ENCODE peak calls at places on chromosomes 1 and 21, in six cellular contexts. K is mesendoderm; F is mesothelial cell of epicardium; V is ELR; E is stimulated activated CD4-positive, alpha-beta T cell treated with anti-CD3 and anti-CD28 coated beads, Interleukin-1b, Interleukin-23, amount 100 ng/mL, for 48 hours; P is HS-27A. C is an unnamed sample.

GRCh38 chr1:77874804-77875445 is 13.5 kb upstream of the NEXN start:
- DNase-seq in K (peak), F (no peak), V (peak), E (no peak), P (no peak), C (no peak)

GRCh38 chr1:78333426-78334012 is 157.3 kb upstream of the PTGFR start:
- DNase-seq in K (peak), F (no peak), V (peak), E (no peak), P (no peak), C (no peak)

GRCh38 chr1:152110365-152110859 is 4.8 kb downstream of the TCHH start:
- DNase-seq in K (peak), F (no peak), V (peak), E (peak), P (peak), C (peak)

GRCh38 chr1:210292276-210292851 is 36.3 kb upstream of the HHAT start:
- DNase-seq in K (peak), F (peak), V (peak), E (peak), P (no peak), C (no peak)

GRCh38 chr1:35047188-35047858 is 15.6 kb upstream of the ZMYM6 start:
- DNase-seq in K (no peak), F (no peak), V (peak), E (no peak), P (peak), C (no peak)

GRCh38 chr1:23777979-23778814 is at the start of gene PITHD1:
- DNase-seq in K (peak), F (peak), V (peak), E (peak), P (peak), C (peak)

GRCh38 chr1:246139745-246140182 is 367.3 kb downstream of the SMYD3 start:
- DNase-seq in K (no peak), F (no peak), V (peak), E (no peak), P (peak), C (no peak)

GRCh38 chr1:244850896-244851295 is 13.4 kb downstream of the HNRNPU start:
- DNase-seq in K (no peak), F (no peak), V (no peak), E (no peak), P (no peak), C (no peak)

GRCh38 chr1:87154351-87154750 is 174.3 kb upstream of the LMO4 start:
- DNase-seq in K (no peak), F (no peak), V (no peak), E (no peak), P (no peak), C (no peak)

GRCh38 chr1:218785928-218786327 is 387.8 kb upstream of the LYPLAL1 start:
- DNase-seq in K (no peak), F (no peak), V (no peak), E (no peak), P (no peak), C (no peak)

GRCh38 chr1:54312874-54313316 is 93.3 kb downstream of the SSBP3 start:
- DNase-seq in K (peak), F (no peak), V (peak), E (no peak), P (no peak), C (no peak)

GRCh38 chr1:174397261-174397660 is 50.5 kb upstream of the GPR52 start:
- DNase-seq in K (no peak), F (no peak), V (peak), E (no peak), P (no peak), C (no peak)

GRCh38 chr1:27341525-27342252 is at the start of gene SYTL1:
- DNase-seq in K (peak), F (no peak), V (peak), E (peak), P (no peak), C (peak)

GRCh38 chr1:95951291-95951690 is 717.3 kb downstream of the RWDD3 start:
- DNase-seq in K (peak), F (no peak), V (no peak), E (no peak), P (no peak), C (no peak)

GRCh38 chr1:79037085-79037484 is 30.6 kb upstream of the ADGRL4 start:
- DNase-seq in K (peak), F (no peak), V (no peak), E (no peak), P (no peak), C (no peak)

GRCh38 chr1:11645270-11645669 is 9.0 kb downstream of the FBXO2 start:
- DNase-seq in K (no peak), F (no peak), V (no peak), E (no peak), P (no peak), C (no peak)

GRCh38 chr1:20848162-20848561 is 61.1 kb upstream of the HP1BP3 start:
- DNase-seq in K (no peak), F (no peak), V (peak), E (no peak), P (peak), C (no peak)

GRCh38 chr1:203281033-203281432 is 24.3 kb upstream of the BTG2 start:
- DNase-seq in K (no peak), F (no peak), V (peak), E (no peak), P (no peak), C (no peak)

GRCh38 chr1:117092594-117092993 is 29.0 kb downstream of the TRIM45 start:
- DNase-seq in K (peak), F (no peak), V (peak), E (no peak), P (no peak), C (no peak)

GRCh38 chr21:34526618-34527290 is 14.7 kb upstream of the KCNE1 start:
- DNase-seq in K (peak), F (no peak), V (peak), E (peak), P (peak), C (no peak)

GRCh38 chr1:218658294-218658693 is 313.2 kb downstream of the TGFB2 start:
- DNase-seq in K (no peak), F (no peak), V (peak), E (no peak), P (no peak), C (no peak)

GRCh38 chr1:12478612-12478985 is 139.4 kb downstream of the DHRS3 start:
- DNase-seq in K (no peak), F (peak), V (no peak), E (no peak), P (no peak), C (no peak)

GRCh38 chr1:6420594-6421042 is 899 bp upstream of the HES2 start:
- DNase-seq in K (no peak), F (no peak), V (no peak), E (no peak), P (no peak), C (no peak)

GRCh38 chr1:212666116-212666775 is 33.4 kb downstream of the BATF3 start:
- DNase-seq in K (no peak), F (no peak), V (no peak), E (no peak), P (no peak), C (no peak)

GRCh38 chr1:227849251-227849650 is 33.8 kb downstream of the PRSS38 start:
- DNase-seq in K (no peak), F (no peak), V (no peak), E (no peak), P (no peak), C (no peak)

GRCh38 chr1:43760745-43761343 is 53.5 kb downstream of the ST3GAL3 start:
- DNase-seq in K (no peak), F (no peak), V (no peak), E (no peak), P (no peak), C (no peak)

GRCh38 chr1:9128520-9129371 is at the start of gene GPR157:
- DNase-seq in K (peak), F (peak), V (peak), E (peak), P (no peak), C (peak)

GRCh38 chr1:219582310-219582709 is 30.6 kb downstream of the ZC3H11B start:
- DNase-seq in K (no peak), F (no peak), V (no peak), E (no peak), P (no peak), C (no peak)

GRCh38 chr1:905811-906531 is 17.8 kb upstream of the SAMD11 start:
- DNase-seq in K (no peak), F (peak), V (no peak), E (no peak), P (no peak), C (no peak)